ENCODE peak calls at places on chromosomes 4 and X, in four cellular contexts. P is WTC11, T is HEK293T, H is HepG2. S is an unnamed sample.

GRCh38 chrX:56733459-56734046 is 4.5 kb downstream of the NBDY start:
- DNase-seq in P (peak; percentile 39), T (peak; percentile 14), H (peak; percentile 17), S (peak; percentile 17)

GRCh38 chr4:26873391-26874026 is 12.9 kb downstream of the STIM2 start:
- DNase-seq in T (no peak), P (no peak), H (no peak), S (no peak)

GRCh38 chr4:39759569-39759968 is 61.6 kb downstream of the UBE2K start:
- DNase-seq in T (no peak), P (no peak), H (no peak), S (no peak)

GRCh38 chrX:413322-414201 is 26.9 kb upstream of the PPP2R3B start:
- DNase-seq in T (no peak), P (peak; percentile 63), H (no peak), S (no peak)

GRCh38 chr4:48247142-48247877 is 22.3 kb downstream of the TEC start:
- DNase-seq in P (no peak), H (no peak), T (no peak), S (peak; percentile 53)

GRCh38 chr4:25002679-25003078 is 28.1 kb downstream of the LGI2 start:
- DNase-seq in T (no peak), H (no peak), P (no peak), S (no peak)

GRCh38 chrX:120790118-120790517 is 85.5 kb downstream of the CT47B1 start:
- DNase-seq in P (no peak), T (peak; percentile 75), H (peak; percentile 40), S (peak; percentile 63)

GRCh38 chr4:68719075-68719473 is 48.6 kb upstream of the UGT2B15 start:
- DNase-seq in H (no peak), T (no peak), P (no peak), S (no peak)

GRCh38 chr4:76856183-76856969 is 41.6 kb downstream of the SOWAHB start:
- DNase-seq in H (peak; percentile 89), P (no peak), T (peak; percentile 31), S (no peak)

GRCh38 chr4:38831653-38832052 is 25.0 kb downstream of the TLR6 start:
- DNase-seq in H (no peak), T (no peak), P (no peak), S (no peak)

GRCh38 chr4:55458611-55459010 is 62.9 kb downstream of the TMEM165 start:
- DNase-seq in T (no peak), P (no peak), H (no peak), S (no peak)

GRCh38 chrX:69125094-69125493 is 40.2 kb downstream of the PJA1 start:
- DNase-seq in H (no peak), T (no peak), P (no peak), S (no peak)

DNA sequence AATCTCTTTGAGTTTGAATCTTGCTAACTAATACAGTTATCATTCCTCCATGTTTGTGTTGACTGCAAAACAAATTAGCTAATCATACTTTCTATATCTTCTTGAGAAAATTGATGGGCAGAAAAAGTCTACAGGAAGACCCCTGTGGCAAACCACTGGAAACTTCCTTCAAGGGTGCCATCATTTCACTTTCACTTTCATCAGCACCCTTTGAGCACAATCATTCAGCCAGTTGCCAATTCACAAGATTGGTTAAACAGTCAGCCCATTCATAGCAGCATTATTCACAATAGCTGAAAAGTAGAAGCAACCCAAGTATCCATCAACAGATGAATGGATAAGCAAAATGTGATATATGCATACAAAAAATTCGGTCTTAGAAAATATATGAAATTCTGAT is 101.5 kb downstream of the CCDC160 start:
- DNase-seq in P (no peak), T (no peak), H (no peak), S (no peak)
- TF ChIP-seq ELF4 in P (no peak), T (no peak), H (no peak), S (no peak)

GRCh38 chrX:136251042-136251991 is at the start of gene MAP7D3:
- DNase-seq in P (peak; percentile 56), T (peak; percentile 90), H (no peak), S (peak; percentile 75)
- TF ChIP-seq ELF4 in P (no peak), T (no peak), H (no peak), S (no peak)

DNA sequence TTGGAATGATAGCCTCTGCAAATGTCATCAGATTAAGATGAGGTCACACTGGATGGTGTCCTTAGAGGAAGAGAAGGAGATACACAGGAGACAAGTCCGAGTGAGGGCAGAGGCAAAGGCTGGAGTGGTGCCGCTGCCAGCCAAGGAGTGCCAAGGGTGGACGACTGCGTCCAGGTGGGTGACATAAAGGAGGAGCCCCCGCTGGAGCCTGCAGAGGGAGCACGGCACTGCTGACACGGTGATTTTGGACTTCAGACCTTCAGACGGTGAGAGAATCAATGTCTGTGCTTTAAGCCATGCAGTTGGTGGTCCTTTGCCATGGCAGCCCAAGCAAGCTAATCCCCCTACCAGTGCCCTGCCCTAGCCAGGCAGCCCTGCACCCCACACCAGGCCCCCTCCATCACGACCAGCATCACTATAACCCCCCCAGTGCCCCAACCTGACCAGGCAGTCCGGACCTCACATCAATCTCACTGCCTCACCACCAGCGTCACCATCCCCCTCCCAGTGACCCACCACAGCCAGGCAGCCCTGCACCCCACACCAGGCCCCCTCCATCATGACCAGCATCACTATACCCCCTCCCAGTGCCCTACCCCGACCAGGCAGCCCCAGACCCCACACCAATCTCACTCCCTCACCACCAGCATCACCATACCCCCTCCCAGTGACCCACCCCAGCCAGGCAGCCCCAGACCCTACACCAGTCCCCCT is 130.0 kb downstream of the HMX1 start:
- DNase-seq in T (no peak), P (no peak), H (no peak), S (no peak)
- TF ChIP-seq ELF4 in T (no peak), P (no peak), H (no peak), S (no peak)

GRCh38 chrX:38313190-38313589 is 14.1 kb downstream of the RPGR start:
- DNase-seq in T (no peak), H (no peak), P (no peak), S (no peak)
- TF ChIP-seq ELF4 in T (no peak), H (no peak), P (no peak), S (no peak)

GRCh38 chr4:185305979-185306442 is 89.7 kb downstream of the LRP2BP start:
- DNase-seq in P (no peak), T (no peak), H (no peak), S (no peak)
- TF ChIP-seq ELF4 in P (no peak), T (no peak), H (no peak), S (no peak)

GRCh38 chr4:36758779-36759178 is 477.4 kb downstream of the DTHD1 start:
- DNase-seq in H (no peak), P (no peak), T (no peak), S (no peak)
- TF ChIP-seq ELF4 in H (no peak), P (no peak), T (no peak), S (no peak)

DNA sequence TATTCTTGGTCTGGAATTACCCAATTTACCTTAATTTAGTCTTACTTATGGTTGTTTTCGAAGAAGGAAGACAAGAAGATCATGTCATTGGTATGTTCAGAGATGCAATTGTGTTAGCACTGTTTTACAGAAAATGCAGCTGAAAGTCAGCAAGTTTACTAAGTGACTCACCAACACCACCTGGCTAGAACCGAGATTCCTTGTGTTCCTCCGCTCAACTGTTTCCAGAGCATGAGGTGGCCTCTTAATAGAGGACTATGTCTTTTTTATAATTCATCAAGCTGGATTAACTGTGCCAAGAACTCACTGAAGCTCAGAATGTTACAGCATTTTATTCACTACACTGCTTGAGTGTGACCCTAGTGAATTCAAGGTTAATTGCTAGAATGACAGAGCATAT is 1573.6 kb upstream of the TENM3 start:
- DNase-seq in P (no peak), H (no peak), T (no peak), S (no peak)
- TF ChIP-seq ELF4 in P (no peak), H (no peak), T (no peak), S (no peak)

DNA sequence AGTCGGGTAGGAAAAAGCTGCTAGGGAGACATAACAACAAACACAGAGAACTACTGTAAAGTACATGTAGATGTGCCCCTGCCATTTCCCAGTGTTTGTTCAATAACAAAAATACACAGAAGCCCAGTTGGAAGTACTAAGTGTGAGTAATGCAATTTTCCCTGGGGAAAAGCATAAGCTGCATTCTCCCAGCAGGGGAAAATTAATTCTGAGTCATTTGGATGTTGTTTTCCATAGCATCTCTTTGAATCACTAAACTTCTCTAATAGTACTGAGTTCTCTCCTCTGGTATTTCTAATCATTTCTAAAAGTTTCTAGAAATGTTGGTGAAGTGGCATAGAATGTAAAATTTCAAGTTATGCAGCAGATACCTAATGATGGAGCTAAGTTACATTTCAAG is 1114.9 kb downstream of the C4orf33 start:
- DNase-seq in T (peak; percentile 7), P (no peak), H (no peak), S (no peak)
- TF ChIP-seq ELF4 in T (no peak), P (no peak), H (no peak), S (no peak)